ENCODE peak calls at places on chromosome 15, in nine cellular contexts. S is activated naive CD4-positive, alpha-beta T cell; V is AG04449; Q is CD14-positive monocyte; U is AML-193; F is lower leg skin; L is CD8-positive, alpha-beta T cell; A is SJSA1; N is nucleus accumbens. Y is an unnamed sample.

GRCh38 chr15:73744293-73744692 is 8.9 kb downstream of the INSYN1 start:
- DNase-seq in S (no peak), V (no peak), Q (no peak), U (no peak), F (no peak), L (no peak), A (no peak), N (no peak), Y (no peak)

GRCh38 chr15:44087578-44088190 is 107.4 kb downstream of the FRMD5 start:
- DNase-seq in S (no peak), V (peak; percentile 70), Q (no peak), U (no peak), F (no peak), L (no peak), A (no peak), N (no peak), Y (no peak)

GRCh38 chr15:72050700-72051099 is 67.2 kb downstream of the MYO9A start:
- DNase-seq in S (no peak), V (no peak), Q (no peak), U (no peak), F (no peak), L (no peak), A (no peak), N (no peak), Y (no peak)

GRCh38 chr15:52710050-52710709 is 31.0 kb upstream of the ATOSA start:
- DNase-seq in S (no peak), V (no peak), Q (no peak), U (no peak), F (peak; percentile 40), L (no peak), A (no peak), N (no peak), Y (no peak)

GRCh38 chr15:42078903-42079302 is 15.5 kb downstream of the PLA2G4D start:
- DNase-seq in S (no peak), V (no peak), Q (no peak), U (no peak), F (no peak), L (no peak), A (no peak), N (no peak), Y (no peak)

GRCh38 chr15:51775967-51776816 is 24.8 kb downstream of the TMOD2 start:
- DNase-seq in S (no peak), V (no peak), Q (no peak), U (peak; percentile 58), F (no peak), L (peak; percentile 67), A (no peak), N (no peak), Y (no peak)

GRCh38 chr15:49101536-49101935 is 53.9 kb downstream of the COPS2 start:
- DNase-seq in S (no peak), V (no peak), Q (no peak), U (no peak), F (no peak), L (no peak), A (no peak), N (no peak), Y (no peak)

GRCh38 chr15:84588053-84588874 is 12.5 kb upstream of the ZSCAN2 start:
- DNase-seq in S (peak; percentile 66), V (no peak), Q (peak; percentile 84), U (peak; percentile 81), F (peak; percentile 69), L (peak; percentile 90), A (peak; percentile 87), N (peak; percentile 46), Y (peak; percentile 84)

GRCh38 chr15:81280086-81280485 is 43.9 kb downstream of the STARD5 start:
- DNase-seq in S (no peak), V (no peak), Q (no peak), U (no peak), F (no peak), L (no peak), A (peak; percentile 22), N (no peak), Y (no peak)

GRCh38 chr15:72970965-72971746 is 81.1 kb upstream of the NEO1 start:
- DNase-seq in S (no peak), V (no peak), Q (no peak), U (no peak), F (no peak), L (no peak), A (no peak), N (no peak), Y (no peak)

GRCh38 chr15:31349233-31350141 is 22.9 kb downstream of the KLF13 start:
- DNase-seq in S (no peak), V (no peak), Q (no peak), U (no peak), F (peak; percentile 42), L (no peak), A (no peak), N (no peak), Y (no peak)

Y was measured in natural killer cell treated with Interleukin-12 subunit alpha and Interleukin-12 subunit beta and Interleukin-15 and Interleukin-18, amount 100 ng/mL, for 72 hours.